ENCODE peak calls at places on chromosome 13, in five cellular contexts. B, L, Q, K and H are unnamed samples.

GRCh38 chr13:29849071-29849541 is 1.3 kb downstream of the UBL3 start:
- DNase-seq in B (peak), L (peak), Q (peak), K (peak), H (no peak)

GRCh38 chr13:27372896-27373295 is 51.5 kb upstream of the GTF3A start:
- DNase-seq in B (no peak), L (peak), Q (no peak), K (peak), H (no peak)

GRCh38 chr13:76991796-76992547 is at the start of gene CLN5:
- DNase-seq in B (peak), L (peak), Q (peak), K (peak), H (peak)

GRCh38 chr13:76808927-76809326 is 77.3 kb downstream of the KCTD12 start:
- DNase-seq in B (no peak), L (no peak), Q (no peak), K (peak), H (no peak)

GRCh38 chr13:73870970-73871935 is 263.0 kb downstream of the KLF12 start:
- DNase-seq in B (peak), L (no peak), Q (no peak), K (peak), H (no peak)

GRCh38 chr13:27421101-27421881 is 3.1 kb upstream of the GTF3A start:
- DNase-seq in B (no peak), L (no peak), Q (no peak), K (no peak), H (no peak)

GRCh38 chr13:112690242-112690943 is 555 bp downstream of the ATP11A start:
- DNase-seq in B (peak), L (no peak), Q (peak), K (peak), H (no peak)

GRCh38 chr13:105063676-105064075 is 1471.8 kb downstream of the EFNB2 start:
- DNase-seq in B (no peak), L (no peak), Q (no peak), K (peak), H (no peak)

GRCh38 chr13:47908200-47908902 is 92.7 kb downstream of the SUCLA2 start:
- DNase-seq in B (no peak), L (peak), Q (no peak), K (peak), H (no peak)

GRCh38 chr13:52846567-52847321 is 1.7 kb downstream of the PCDH8 start:
- DNase-seq in B (peak), L (no peak), Q (peak), K (peak), H (no peak)

GRCh38 chr13:42327725-42328124 is 55.8 kb downstream of the AKAP11 start:
- DNase-seq in B (no peak), L (no peak), Q (no peak), K (no peak), H (no peak)
- TF ChIP-seq CTCF in B (no peak), L (no peak), Q (no peak), K (no peak), H (no peak)

DNA sequence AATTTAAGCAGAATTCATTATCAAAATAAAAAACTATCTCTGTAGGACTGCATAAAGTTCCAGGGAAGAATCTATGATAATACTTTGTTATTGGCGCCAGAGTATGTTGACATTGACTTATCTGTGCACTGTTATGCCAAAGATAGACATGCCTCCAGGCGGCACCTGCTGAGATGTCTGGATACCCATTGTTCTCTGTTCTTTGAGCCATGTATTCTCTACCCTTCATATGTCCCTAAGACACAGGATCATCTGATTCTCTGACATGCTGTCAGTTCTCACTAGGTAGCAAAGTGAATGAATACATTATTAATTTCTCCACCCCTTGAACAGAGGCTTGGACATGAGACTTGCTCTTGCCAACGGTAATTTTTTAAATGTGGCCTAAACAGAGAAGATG is 517.8 kb upstream of the SLITRK5 start:
- DNase-seq in B (no peak), L (no peak), Q (no peak), K (no peak), H (no peak)
- TF ChIP-seq CTCF in B (no peak), L (no peak), Q (no peak), K (no peak), H (no peak)

GRCh38 chr13:84847107-84847506 is 952.1 kb downstream of the SLITRK6 start:
- DNase-seq in B (no peak), L (no peak), Q (no peak), K (no peak), H (no peak)

GRCh38 chr13:84845875-84846619 is 953.2 kb downstream of the SLITRK6 start:
- DNase-seq in B (no peak), L (no peak), Q (no peak), K (no peak), H (no peak)

GRCh38 chr13:84843368-84843767 is 955.9 kb downstream of the SLITRK6 start:
- DNase-seq in B (no peak), L (no peak), Q (no peak), K (no peak), H (no peak)

DNA sequence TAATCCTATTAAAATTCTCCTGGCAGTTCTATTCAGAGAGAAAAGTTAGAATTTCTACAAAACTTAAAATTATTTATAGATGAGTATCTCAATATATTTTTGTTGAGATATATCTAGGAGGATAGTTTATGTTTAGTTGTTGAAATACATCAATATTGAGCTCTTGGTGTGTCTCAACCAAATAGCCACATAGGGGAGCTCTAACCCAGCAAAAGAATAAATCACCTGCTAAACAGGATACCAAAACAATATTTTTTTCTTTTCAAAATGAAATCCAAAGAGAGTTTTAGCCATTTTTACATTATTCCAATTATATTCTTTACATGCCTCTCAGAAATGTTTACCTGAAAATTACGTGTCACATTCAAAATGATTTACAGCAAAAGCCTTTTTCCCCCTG is 954.7 kb downstream of the SLITRK6 start:
- DNase-seq in B (no peak), L (peak), Q (no peak), K (no peak), H (peak)
- TF ChIP-seq CTCF in B (no peak), L (peak), Q (no peak), K (peak), H (no peak)

GRCh38 chr13:110298566-110299321 is 8.2 kb downstream of the COL4A1 start:
- DNase-seq in B (peak), L (no peak), Q (no peak), K (no peak), H (no peak)
- TF ChIP-seq CTCF in B (no peak), L (no peak), Q (no peak), K (no peak), H (no peak)

DNA sequence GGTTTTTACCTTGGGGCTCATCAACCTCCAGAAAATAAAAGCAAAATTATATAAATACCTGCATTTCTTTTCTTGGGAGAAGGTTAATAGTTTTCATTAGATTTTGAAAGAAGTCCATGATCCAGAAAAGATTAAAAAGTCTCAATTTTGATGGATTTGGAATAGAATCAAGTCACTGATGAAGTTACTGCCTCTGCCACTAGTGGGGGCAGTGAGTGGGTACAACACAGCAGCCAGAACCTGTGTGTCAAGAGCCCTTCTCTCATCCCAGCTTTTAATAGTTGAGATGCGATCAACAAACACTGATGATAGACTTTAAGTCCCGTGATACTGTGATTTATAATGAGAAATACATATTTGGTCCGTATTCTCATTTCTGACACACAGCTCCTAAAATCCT is 686.7 kb downstream of the DIAPH3 start:
- DNase-seq in B (no peak), L (peak), Q (no peak), K (no peak), H (no peak)
- TF ChIP-seq CTCF in B (peak), L (peak), Q (no peak), K (peak), H (no peak)

DNA sequence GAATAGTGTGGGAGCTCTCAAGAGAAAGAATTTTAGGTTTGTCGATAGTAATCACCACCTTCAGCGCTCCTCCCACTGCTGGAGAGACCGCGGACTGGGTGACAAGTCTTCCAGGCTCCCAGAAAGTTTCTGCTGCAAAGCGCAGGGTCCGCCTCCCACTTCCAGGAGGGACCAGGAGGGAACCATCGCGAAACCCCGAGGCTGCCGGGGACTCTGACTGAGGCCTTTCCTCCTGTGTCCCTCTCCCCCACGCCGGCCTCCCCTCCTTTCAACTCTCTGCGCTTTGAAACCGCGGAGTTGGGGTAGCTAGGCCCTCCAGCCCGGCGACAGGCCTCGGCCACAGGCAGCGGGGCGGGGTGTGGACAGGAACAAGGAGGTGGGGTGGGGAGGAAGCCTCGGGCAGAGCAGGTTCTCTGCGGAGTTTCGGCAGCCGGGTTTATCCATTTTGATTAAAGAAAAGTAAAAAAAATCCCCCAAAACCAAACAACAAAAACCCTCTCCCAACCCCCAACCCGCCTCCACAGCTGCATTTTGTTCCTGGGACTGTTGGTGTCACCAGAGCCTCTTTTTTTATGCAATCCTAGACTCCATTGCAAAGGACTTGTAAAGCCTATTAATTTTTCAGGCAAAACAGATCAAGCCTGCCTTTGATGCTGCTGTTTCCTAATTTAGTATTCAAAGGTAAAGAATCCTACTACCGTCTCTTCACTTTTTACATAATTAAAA is 157.2 kb downstream of the TM9SF2 start:
- DNase-seq in B (peak), L (no peak), Q (peak), K (peak), H (peak)
- TF ChIP-seq CTCF in B (peak), L (peak), Q (no peak), K (peak), H (no peak)

DNA sequence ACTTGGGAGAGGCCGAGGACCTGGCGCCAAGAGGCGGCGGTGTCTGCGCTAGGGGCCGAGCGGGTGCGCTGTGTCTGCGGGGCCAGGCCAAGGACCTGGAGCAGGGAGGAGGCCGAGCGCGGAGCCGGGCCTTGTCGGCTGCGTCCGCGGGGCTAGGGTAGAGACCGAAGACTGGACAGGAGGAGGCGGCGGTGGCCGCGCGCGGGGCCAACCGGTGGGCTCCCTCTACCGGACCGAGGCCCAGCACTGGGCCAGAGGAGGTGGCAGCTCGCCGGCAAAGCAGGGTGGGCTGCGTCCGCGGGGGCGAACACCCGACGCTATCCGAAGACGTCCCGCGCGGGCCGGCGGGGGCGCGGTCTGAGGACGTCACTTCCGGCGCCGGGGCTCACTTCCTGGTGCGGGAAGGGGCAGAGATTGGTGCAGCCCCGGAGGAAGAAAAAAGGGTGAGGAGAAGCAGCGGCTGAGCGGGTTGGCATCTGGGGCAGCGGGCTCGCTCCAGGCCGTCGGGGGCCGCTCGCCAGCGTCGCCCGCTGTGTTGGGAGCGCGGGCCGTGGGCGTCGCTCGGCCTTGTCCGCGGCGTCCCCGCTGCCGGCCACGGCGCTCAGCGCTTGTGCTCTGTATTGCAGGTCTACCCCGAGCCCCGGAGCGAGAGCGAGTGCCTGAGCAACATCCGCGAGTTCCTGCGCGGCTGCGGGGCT is 38.3 kb downstream of the ARHGEF7 start:
- DNase-seq in B (peak), L (peak), Q (peak), K (peak), H (peak)
- TF ChIP-seq CTCF in B (peak), L (peak), Q (no peak), K (no peak), H (no peak)

DNA sequence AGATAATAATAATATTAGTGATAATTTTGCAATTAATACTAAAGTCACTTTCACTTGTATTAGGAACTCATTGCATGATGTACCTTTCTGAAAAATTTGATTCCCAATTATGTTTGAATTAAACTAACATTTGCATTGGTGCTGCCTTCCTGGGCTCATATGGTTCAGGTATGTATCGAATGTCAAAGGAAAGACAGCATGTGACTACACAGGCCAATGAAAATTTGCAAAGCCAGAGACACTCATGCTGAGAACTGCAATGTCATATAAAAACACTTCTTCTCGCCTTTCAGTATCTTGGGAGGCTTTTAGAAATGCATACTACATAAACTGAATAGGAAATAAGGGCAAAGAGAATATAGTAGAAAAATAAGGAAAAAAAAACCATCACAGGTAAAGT is 44.3 kb downstream of the RAP2A start:
- DNase-seq in B (no peak), L (no peak), Q (no peak), K (no peak), H (no peak)
- TF ChIP-seq CTCF in B (no peak), L (no peak), Q (no peak), K (no peak), H (no peak)